ENCODE peak calls at places on chromosomes 2 and 18, in six cellular contexts. M is fibroblast of lung, G is mammary epithelial cell, W is IMR-90, T is mesendoderm, K is HCT116. E is an unnamed sample.

GRCh38 chr2:205914736-205915510 is 171.1 kb downstream of the INO80D start:
- DNase-seq in K (no peak), M (peak; percentile 7), T (no peak), G (peak; percentile 8), W (peak; percentile 5), E (no peak)

GRCh38 chr2:219784178-219784577 is 156.7 kb downstream of the SLC4A3 start:
- DNase-seq in K (no peak), G (no peak), W (no peak), T (no peak), M (no peak), E (no peak)

GRCh38 chr2:64140665-64141064 is 3.6 kb downstream of the PELI1 start:
- DNase-seq in T (no peak), K (no peak), M (no peak), W (no peak), G (no peak), E (no peak)

GRCh38 chr2:181563101-181563692 is 93.7 kb downstream of the CERKL start:
- DNase-seq in G (no peak), W (no peak), M (no peak), K (no peak), T (no peak), E (no peak)

GRCh38 chr2:103284750-103285149 is 522.9 kb downstream of the TMEM182 start:
- DNase-seq in G (no peak), K (no peak), M (no peak), W (no peak), T (peak; percentile 53), E (no peak)

GRCh38 chr2:105417789-105418475 is 19.1 kb upstream of the FHL2 start:
- DNase-seq in T (no peak), G (peak; percentile 54), K (no peak), W (peak; percentile 56), M (peak; percentile 74), E (no peak)

GRCh38 chr2:44730583-44730982 is 210.9 kb upstream of the SIX3 start:
- DNase-seq in K (no peak), W (no peak), M (no peak), G (no peak), T (no peak), E (no peak)

GRCh38 chr2:70959851-70960832 is 18.3 kb upstream of the ANKRD53 start:
- DNase-seq in W (no peak), G (no peak), M (no peak), K (no peak), T (no peak), E (no peak)

GRCh38 chr2:63544017-63544627 is 44.2 kb downstream of the WDPCP start:
- DNase-seq in G (no peak), W (peak; percentile 2), M (peak; percentile 9), K (no peak), T (no peak), E (no peak)

GRCh38 chr18:63379639-63379962 is 12.6 kb upstream of the KDSR start:
- DNase-seq in K (no peak), G (no peak), M (no peak), W (peak; percentile 16), T (no peak), E (no peak)

GRCh38 chr2:29697181-29697580 is 224.2 kb downstream of the ALK start:
- DNase-seq in W (no peak), G (no peak), K (no peak), M (no peak), T (no peak), E (no peak)

GRCh38 chr2:150977296-150977695 is 284.4 kb downstream of the RBM43 start:
- DNase-seq in T (peak; percentile 75), K (no peak), G (no peak), M (no peak), W (no peak), E (no peak)

GRCh38 chr2:102119255-102119654 is 23.3 kb upstream of the IL1R1 start:
- DNase-seq in G (no peak), K (no peak), T (no peak), W (no peak), M (no peak), E (no peak)

GRCh38 chr2:201628545-201628944 is 14.8 kb downstream of the TMEM237 start:
- DNase-seq in G (no peak), M (peak; percentile 61), T (no peak), W (peak; percentile 12), K (no peak), E (no peak)

GRCh38 chr2:673615-674318 is 3.4 kb downstream of the TMEM18 start:
- DNase-seq in W (peak; percentile 63), G (peak; percentile 28), T (peak; percentile 6), K (no peak), M (peak; percentile 57), E (no peak)
- H3K4me3 ChIP-seq in W (no peak overlapping the region), G (no peak overlapping the region), T (no peak overlapping the region), K (no peak overlapping the region), M (no peak overlapping the region), E (no peak overlapping the region)

DNA sequence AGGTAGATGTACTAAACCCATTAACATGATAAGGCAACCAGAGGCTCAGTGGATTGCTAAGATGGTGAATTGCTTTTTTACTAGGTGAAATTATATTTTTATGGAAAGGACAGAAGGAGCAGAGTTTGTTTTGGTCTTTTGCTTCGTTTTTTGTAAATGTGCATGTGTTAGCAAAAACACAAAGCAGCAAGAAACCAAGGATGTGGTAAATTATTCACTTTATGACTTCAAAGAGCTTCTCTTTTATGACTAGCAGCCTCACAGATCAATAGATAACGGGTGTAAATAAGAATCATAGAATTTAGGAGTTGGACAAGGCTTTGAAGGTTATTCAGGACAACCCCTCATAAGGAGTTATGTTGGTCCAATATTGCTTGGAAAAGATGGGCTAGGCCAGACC is 615.0 kb downstream of the DPP10 start:
- DNase-seq in G (no peak), K (no peak), M (no peak), T (no peak), W (no peak), E (no peak)
- H3K4me2 ChIP-seq in G (no peak overlapping the region), K (no peak overlapping the region), M (no peak overlapping the region), T (no peak overlapping the region), W (no peak overlapping the region), E (no peak overlapping the region)

GRCh38 chr2:156319811-156320490 is 12.6 kb downstream of the NR4A2 start:
- DNase-seq in W (peak; percentile 49), T (peak; percentile 87), K (no peak), M (peak; percentile 32), G (no peak), E (no peak)
- H3K4me3 ChIP-seq in W (peak overlapping the region; percentile 50), T (peak overlapping the region; percentile 15), K (no peak overlapping the region), M (peak overlapping the region; percentile 58), G (no peak overlapping the region), E (no peak overlapping the region)

GRCh38 chr2:210633699-210634098 is 77.3 kb downstream of the CPS1 start:
- DNase-seq in K (no peak), T (no peak), G (no peak), W (no peak), M (no peak), E (no peak)
- H3K4me2 ChIP-seq in K (no peak overlapping the region), T (no peak overlapping the region), G (no peak overlapping the region), W (no peak overlapping the region), M (no peak overlapping the region), E (no peak overlapping the region)

GRCh38 chr18:35585608-35586007 is 4.1 kb downstream of the GALNT1 start:
- DNase-seq in G (no peak), T (no peak), K (no peak), M (no peak), W (no peak), E (no peak)
- H3K4me3 ChIP-seq in G (no peak overlapping the region), T (no peak overlapping the region), K (no peak overlapping the region), M (no peak overlapping the region), W (no peak overlapping the region), E (no peak overlapping the region)

GRCh38 chr2:120244656-120245519 is 7.8 kb upstream of the RALB start:
- DNase-seq in K (no peak), G (no peak), T (peak; percentile 33), W (no peak), M (no peak), E (no peak)
- H3K4me2 ChIP-seq in K (peak overlapping the region; percentile 66), G (no peak overlapping the region), T (no peak overlapping the region), W (no peak overlapping the region), M (no peak overlapping the region), E (no peak overlapping the region)

DNA sequence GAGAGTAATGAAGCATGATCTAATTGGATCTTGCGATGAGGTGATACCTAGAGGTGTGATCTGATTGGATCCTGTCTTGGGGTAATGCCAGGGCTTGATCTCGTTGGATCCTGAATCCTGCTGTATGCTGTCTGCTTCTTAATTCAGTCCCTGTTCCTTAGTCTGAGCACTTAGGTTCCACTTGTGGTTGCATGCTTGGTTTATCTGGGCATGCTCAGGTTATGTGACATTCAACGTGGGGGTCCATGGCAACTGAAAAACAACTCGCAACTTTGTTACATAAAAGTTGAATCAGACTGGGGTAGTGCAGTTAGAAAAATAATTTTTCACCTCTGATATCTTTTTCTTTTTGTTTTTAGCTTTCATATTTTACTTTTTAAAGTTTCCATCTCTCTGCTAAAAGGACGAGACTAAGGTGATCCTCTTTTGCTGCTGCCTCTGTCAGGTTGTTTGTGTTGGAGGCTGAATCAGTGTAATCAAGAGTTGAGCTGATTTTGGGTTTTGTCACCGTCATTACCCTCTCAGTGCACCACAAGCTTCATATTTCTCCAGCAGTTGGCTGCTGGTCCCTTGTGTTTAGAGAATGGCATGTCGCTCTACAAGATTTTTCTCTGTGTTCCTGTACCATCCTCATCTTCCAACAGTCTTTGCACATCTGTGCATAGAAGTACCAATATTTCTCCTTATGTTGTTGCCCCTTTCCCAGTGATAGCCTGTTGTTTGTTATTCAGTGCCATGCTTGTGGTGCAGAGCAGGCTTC is 67.9 kb downstream of the NCOA1 start:
- DNase-seq in M (no peak), T (no peak), G (no peak), K (no peak), W (no peak), E (no peak)
- H3K4me3 ChIP-seq in M (no peak overlapping the region), T (no peak overlapping the region), G (no peak overlapping the region), K (no peak overlapping the region), W (no peak overlapping the region), E (no peak overlapping the region)

GRCh38 chr2:111169924-111170323 is 49.2 kb downstream of the BCL2L11 start:
- DNase-seq in M (no peak), G (no peak), T (no peak), W (no peak), K (no peak), E (no peak)

GRCh38 chr2:111169268-111169667 is 48.6 kb downstream of the BCL2L11 start:
- DNase-seq in G (no peak), T (no peak), W (no peak), K (no peak), M (no peak), E (no peak)

GRCh38 chr2:111167238-111168162 is 46.8 kb downstream of the BCL2L11 start:
- DNase-seq in W (no peak), G (no peak), K (no peak), T (peak; percentile 18), M (no peak), E (no peak)

GRCh38 chr2:111166115-111166514 is 45.4 kb downstream of the BCL2L11 start:
- DNase-seq in T (no peak), G (no peak), W (no peak), M (no peak), K (no peak), E (no peak)

GRCh38 chr2:111168528-111168929 is 47.8 kb downstream of the BCL2L11 start:
- DNase-seq in G (peak; percentile 83), T (no peak), W (peak; percentile 89), K (peak; percentile 48), M (peak; percentile 78), E (no peak)
- H3K4me2 ChIP-seq in G (peak overlapping the region; percentile 62), T (no peak overlapping the region), W (no peak overlapping the region), K (peak overlapping the region; percentile 64), M (peak overlapping the region; percentile 41), E (no peak overlapping the region)

GRCh38 chr2:238790877-238791276 is 57.0 kb upstream of the TWIST2 start:
- DNase-seq in T (no peak), W (no peak), M (peak; percentile 37), K (no peak), G (no peak), E (no peak)
- H3K4me3 ChIP-seq in T (no peak overlapping the region), W (no peak overlapping the region), M (no peak overlapping the region), K (no peak overlapping the region), G (no peak overlapping the region), E (no peak overlapping the region)